ENCODE peak calls at places on chromosome 17, in five cellular contexts. Z, M, U, W and X are unnamed samples.

GRCh38 chr17:20098314-20098713 is 89.2 kb downstream of the SPECC1 start:
- DNase-seq in W (no peak), M (no peak), Z (no peak), U (no peak), X (no peak)

GRCh38 chr17:28961391-28961790 is 10.1 kb upstream of the PHF12 start:
- DNase-seq in U (no peak), W (no peak), Z (no peak), M (no peak), X (no peak)

GRCh38 chr17:57484081-57484666 is 227.9 kb downstream of the MSI2 start:
- DNase-seq in M (no peak), Z (no peak), W (peak; percentile 74), U (no peak), X (no peak)

GRCh38 chr17:74340470-74341023 is 14.5 kb downstream of the KIF19 start:
- DNase-seq in U (no peak), M (no peak), W (no peak), Z (no peak), X (no peak)

GRCh38 chr17:81911277-81911961 is at the start of gene PCYT2:
- DNase-seq in M (peak; percentile 100), W (peak; percentile 95), Z (peak; percentile 89), U (peak; percentile 91), X (peak; percentile 100)

GRCh38 chr17:71163121-71163812 is 957.6 kb upstream of the SOX9 start:
- DNase-seq in W (no peak), M (no peak), U (no peak), Z (no peak), X (no peak)

GRCh38 chr17:8698142-8699050 is 46.2 kb downstream of the CCDC42 start:
- DNase-seq in Z (no peak), W (peak; percentile 77), M (no peak), U (no peak), X (no peak)

GRCh38 chr17:81966343-81967243 is 5.6 kb upstream of the NOTUM start:
- DNase-seq in U (no peak), W (no peak), Z (no peak), M (peak; percentile 62), X (no peak)

GRCh38 chr17:38705523-38705802 is 390 bp downstream of the MLLT6 start:
- DNase-seq in M (peak; percentile 79), U (no peak), W (peak; percentile 52), Z (no peak), X (peak; percentile 56)

GRCh38 chr17:71251276-71251675 is 869.5 kb upstream of the SOX9 start:
- DNase-seq in Z (no peak), U (no peak), M (no peak), W (peak; percentile 20), X (no peak)

GRCh38 chr17:68682913-68683312 is 81.7 kb upstream of the FAM20A start:
- DNase-seq in Z (no peak), U (no peak), M (no peak), W (peak; percentile 38), X (no peak)

GRCh38 chr17:16948587-16949376 is 23.1 kb downstream of the TNFRSF13B start:
- DNase-seq in U (no peak), M (no peak), Z (no peak), W (no peak), X (no peak)

GRCh38 chr17:2054262-2054739 is 602 bp upstream of the HIC1 start:
- DNase-seq in W (peak; percentile 70), U (no peak), Z (no peak), M (no peak), X (no peak)

GRCh38 chr17:28145348-28145747 is 102.9 kb downstream of the NLK start:
- DNase-seq in Z (no peak), W (peak; percentile 60), M (no peak), U (no peak), X (no peak)

GRCh38 chr17:37368577-37368976 is 7.2 kb upstream of the C17orf78 start:
- DNase-seq in M (no peak), Z (no peak), W (peak; percentile 68), U (no peak), X (no peak)

GRCh38 chr17:17021194-17021863 is 20.9 kb upstream of the MPRIP start:
- DNase-seq in W (peak; percentile 86), Z (no peak), U (no peak), M (no peak), X (no peak)

GRCh38 chr17:63431939-63432804 is 13.9 kb downstream of the CYB561 start:
- DNase-seq in U (no peak), Z (no peak), M (no peak), W (peak; percentile 20), X (no peak)

GRCh38 chr17:77465358-77466041 is 324.7 kb downstream of the SEC14L1 start:
- DNase-seq in M (peak; percentile 87), W (peak; percentile 79), U (no peak), Z (peak; percentile 58), X (peak; percentile 82)

GRCh38 chr17:62110923-62111484 is 45.9 kb upstream of the MED13 start:
- DNase-seq in U (no peak), Z (no peak), W (peak; percentile 60), M (no peak), X (no peak)

GRCh38 chr17:82595893-82596292 is 52.4 kb downstream of the WDR45B start:
- DNase-seq in U (no peak), W (no peak), Z (no peak), M (peak; percentile 55), X (no peak)

GRCh38 chr17:74211929-74212261 is 1.5 kb upstream of the TTYH2 start:
- DNase-seq in U (no peak), Z (no peak), M (no peak), W (peak; percentile 29), X (no peak)

GRCh38 chr17:50043290-50044148 is 12.4 kb upstream of the ITGA3 start:
- DNase-seq in W (peak; percentile 70), U (no peak), Z (no peak), M (no peak), X (no peak)

GRCh38 chr17:72515291-72516065 is 394.7 kb downstream of the SOX9 start:
- DNase-seq in U (no peak), Z (no peak), W (peak; percentile 42), M (no peak), X (no peak)

GRCh38 chr17:2410951-2411350 is 10.1 kb upstream of the MNT start:
- DNase-seq in W (no peak), M (no peak), Z (no peak), U (no peak), X (no peak)

GRCh38 chr17:43094129-43094834 is 30.9 kb downstream of the BRCA1 start:
- DNase-seq in U (no peak), W (peak; percentile 86), Z (no peak), M (no peak), X (no peak)

GRCh38 chr17:75090871-75091854 is 3.4 kb downstream of the SLC16A5 start:
- DNase-seq in M (no peak), W (no peak), U (no peak), Z (no peak), X (no peak)

GRCh38 chr17:27485125-27485524 is 28.9 kb downstream of the KSR1 start:
- DNase-seq in Z (no peak), M (no peak), U (no peak), W (no peak), X (no peak)

GRCh38 chr17:82596837-82597672 is 51.2 kb downstream of the WDR45B start:
- DNase-seq in Z (no peak), W (no peak), M (no peak), U (no peak), X (no peak)

GRCh38 chr17:45325810-45326209 is 9.0 kb upstream of the MAP3K14 start:
- DNase-seq in M (no peak), U (no peak), Z (no peak), W (peak; percentile 46), X (no peak)

GRCh38 chr17:43314582-43314981 is 80.8 kb upstream of the RNU2-1 start:
- DNase-seq in U (no peak), Z (no peak), W (peak; percentile 22), M (peak; percentile 23), X (no peak)

GRCh38 chr17:55254375-55254774 is 10.4 kb upstream of the HLF start:
- DNase-seq in W (no peak), U (no peak), M (no peak), Z (no peak), X (no peak)

GRCh38 chr17:82258555-82258954 is 14.9 kb downstream of the CSNK1D start:
- DNase-seq in Z (no peak), M (no peak), U (no peak), W (no peak), X (no peak)

GRCh38 chr17:32527146-32527545 is 40.4 kb downstream of the CDK5R1 start:
- DNase-seq in M (no peak), U (no peak), W (no peak), Z (no peak), X (no peak)

GRCh38 chr17:75266315-75267145 is 4.5 kb downstream of the MIF4GD start:
- DNase-seq in U (no peak), M (no peak), W (no peak), Z (no peak), X (no peak)

GRCh38 chr17:75652934-75653549 is 13.9 kb downstream of the RECQL5 start:
- DNase-seq in Z (no peak), U (no peak), M (no peak), W (peak; percentile 54), X (peak; percentile 58)

GRCh38 chr17:19306160-19307111 is 56.1 kb downstream of the B9D1 start:
- DNase-seq in W (no peak), M (peak; percentile 74), Z (no peak), U (no peak), X (peak; percentile 73)

GRCh38 chr17:9185688-9186289 is 164.5 kb downstream of the NTN1 start:
- DNase-seq in U (no peak), M (no peak), Z (no peak), W (no peak), X (no peak)

GRCh38 chr17:58360664-58361063 is 8.7 kb upstream of the SUPT4H1 start:
- DNase-seq in W (no peak), M (no peak), Z (no peak), U (no peak), X (no peak)

GRCh38 chr17:2120550-2121335 is 65.8 kb downstream of the HIC1 start:
- DNase-seq in M (no peak), W (peak; percentile 72), U (no peak), Z (no peak), X (no peak)